ENCODE peak calls at places on chromosomes 7 and 10, in eight cellular contexts. N is occipital lobe; U is trophoblast cell; H is NCI-H748 treated with DMSO at 0.1 percent for 48 hours; O is skeletal muscle cell; E is NCI-H1436 treated with DMSO at 0.1 percent for 48 hours; A is fibroblast of villous mesenchyme; F is stimulated activated CD4-positive, alpha-beta T cell treated with anti-CD3 and anti-CD28 coated beads, TNF-alpha, amount 100 ng/mL, for 4 hours. P is an unnamed sample.

GRCh38 chr7:120055300-120055699 is 217.7 kb upstream of the KCND2 start:
- DNase-seq in N (no peak), U (peak; percentile 71), H (no peak), O (peak; percentile 26), E (no peak), A (peak; percentile 85), F (no peak), P (no peak)

GRCh38 chr7:95509199-95509598 is 23.5 kb downstream of the ASB4 start:
- DNase-seq in N (peak; percentile 4), U (peak; percentile 36), H (peak; percentile 91), O (no peak), E (peak; percentile 50), A (peak; percentile 45), F (no peak), P (no peak)

GRCh38 chr7:55977831-55978230 is 13.4 kb downstream of the NIPSNAP2 start:
- DNase-seq in N (peak; percentile 17), U (peak; percentile 55), H (peak; percentile 28), O (peak; percentile 34), E (no peak), A (no peak), F (no peak), P (no peak)

GRCh38 chr7:132377703-132378584 is 198.3 kb downstream of the PLXNA4 start:
- DNase-seq in N (peak; percentile 46), U (no peak), H (no peak), O (no peak), E (no peak), A (no peak), F (no peak), P (no peak)

GRCh38 chr7:83415840-83416239 is 233.1 kb downstream of the SEMA3E start:
- DNase-seq in N (no peak), U (no peak), H (no peak), O (no peak), E (no peak), A (no peak), F (no peak), P (no peak)

GRCh38 chr10:133415752-133416151 is 8.7 kb downstream of the SPRN start:
- DNase-seq in N (no peak), U (no peak), H (no peak), O (no peak), E (no peak), A (no peak), F (no peak), P (no peak)

GRCh38 chr10:89249066-89249465 is 2.5 kb downstream of the LIPA start:
- DNase-seq in N (no peak), U (no peak), H (no peak), O (no peak), E (no peak), A (no peak), F (no peak), P (no peak)

GRCh38 chr10:22321831-22322662 is 1.1 kb downstream of the BMI1 start:
- DNase-seq in N (no peak), U (peak; percentile 37), H (no peak), O (no peak), E (no peak), A (peak; percentile 20), F (no peak), P (no peak)

GRCh38 chr7:77406421-77406820 is 9.7 kb downstream of the GSAP start:
- DNase-seq in N (no peak), U (no peak), H (no peak), O (no peak), E (no peak), A (no peak), F (no peak), P (no peak)

GRCh38 chr10:122515588-122516231 is 44.8 kb upstream of the DMBT1 start:
- DNase-seq in N (no peak), U (no peak), H (no peak), O (no peak), E (no peak), A (peak; percentile 67), F (peak; percentile 43), P (peak; percentile 50)

GRCh38 chr10:63614371-63614891 is 93.2 kb downstream of the REEP3 start:
- DNase-seq in N (no peak), U (no peak), H (no peak), O (peak; percentile 56), E (no peak), A (peak; percentile 95), F (no peak), P (no peak)

GRCh38 chr7:157000741-157001653 is 9.5 kb downstream of the MNX1 start:
- DNase-seq in N (no peak), U (no peak), H (no peak), O (no peak), E (no peak), A (no peak), F (no peak), P (no peak)

GRCh38 chr7:55593172-55593514 is 20.8 kb upstream of the VOPP1 start:
- DNase-seq in N (no peak), U (no peak), H (no peak), O (no peak), E (no peak), A (no peak), F (no peak), P (no peak)

GRCh38 chr7:13981070-13981469 is 8.4 kb downstream of the ETV1 start:
- DNase-seq in N (peak; percentile 8), U (peak; percentile 66), H (no peak), O (peak; percentile 96), E (no peak), A (peak; percentile 98), F (no peak), P (no peak)

GRCh38 chr7:117834983-117835664 is 38.1 kb downstream of the CTTNBP2 start:
- DNase-seq in N (no peak), U (no peak), H (peak; percentile 91), O (no peak), E (no peak), A (no peak), F (no peak), P (no peak)